ENCODE peak calls at places on chromosome 13, in five cellular contexts. One of them, this sample, is unnamed.
A peak's percentile ranks its signal among the peaks of the same experiment; 100 is the strongest.

GRCh38 chr13:24627864-24628418 is 52.3 kb upstream of the ATP12A start:
- DNase-seq in astrocyte of the cerebellum: no peak
- DNase-seq in fibroblast of mammary gland: no peak
- DNase-seq in uterus: no peak
- DNase-seq in fibroblast of pulmonary artery: no peak
- DNase-seq in this sample: no peak

GRCh38 chr13:36345438-36346221 is 564 bp downstream of the SPART start:
- DNase-seq in uterus: peak; percentile 85
- DNase-seq in fibroblast of mammary gland: peak; percentile 93
- DNase-seq in astrocyte of the cerebellum: peak; percentile 82
- DNase-seq in fibroblast of pulmonary artery: peak; percentile 94
- DNase-seq in this sample: peak; percentile 19

GRCh38 chr13:23288995-23289394 is 108.2 kb downstream of the SGCG start:
- DNase-seq in uterus: no peak
- DNase-seq in astrocyte of the cerebellum: no peak
- DNase-seq in fibroblast of mammary gland: no peak
- DNase-seq in fibroblast of pulmonary artery: no peak
- DNase-seq in this sample: no peak

GRCh38 chr13:66886248-66886647 is 343.9 kb downstream of the PCDH9 start:
- DNase-seq in fibroblast of pulmonary artery: no peak
- DNase-seq in fibroblast of mammary gland: no peak
- DNase-seq in uterus: no peak
- DNase-seq in astrocyte of the cerebellum: no peak
- DNase-seq in this sample: no peak

GRCh38 chr13:61151062-61151461 is 264.6 kb downstream of the PCDH20 start:
- DNase-seq in fibroblast of mammary gland: no peak
- DNase-seq in astrocyte of the cerebellum: no peak
- DNase-seq in fibroblast of pulmonary artery: no peak
- DNase-seq in uterus: no peak
- DNase-seq in this sample: no peak

GRCh38 chr13:29496241-29496712 is 99.2 kb downstream of the SLC7A1 start:
- DNase-seq in fibroblast of mammary gland: no peak
- DNase-seq in uterus: peak; percentile 48
- DNase-seq in astrocyte of the cerebellum: no peak
- DNase-seq in fibroblast of pulmonary artery: peak; percentile 46
- DNase-seq in this sample: peak; percentile 81

GRCh38 chr13:38952827-38953226 is 37.8 kb downstream of the STOML3 start:
- DNase-seq in uterus: no peak
- DNase-seq in fibroblast of pulmonary artery: no peak
- DNase-seq in astrocyte of the cerebellum: no peak
- DNase-seq in fibroblast of mammary gland: no peak
- DNase-seq in this sample: no peak

GRCh38 chr13:107531180-107531579 is 684.2 kb downstream of the LIG4 start:
- DNase-seq in astrocyte of the cerebellum: no peak
- DNase-seq in uterus: no peak
- DNase-seq in fibroblast of mammary gland: no peak
- DNase-seq in fibroblast of pulmonary artery: no peak
- DNase-seq in this sample: no peak

GRCh38 chr13:102907016-102907756 is 61.4 kb downstream of the ERCC5 start:
- DNase-seq in astrocyte of the cerebellum: no peak
- DNase-seq in fibroblast of pulmonary artery: no peak
- DNase-seq in fibroblast of mammary gland: peak; percentile 11
- DNase-seq in uterus: no peak
- DNase-seq in this sample: no peak

DNA sequence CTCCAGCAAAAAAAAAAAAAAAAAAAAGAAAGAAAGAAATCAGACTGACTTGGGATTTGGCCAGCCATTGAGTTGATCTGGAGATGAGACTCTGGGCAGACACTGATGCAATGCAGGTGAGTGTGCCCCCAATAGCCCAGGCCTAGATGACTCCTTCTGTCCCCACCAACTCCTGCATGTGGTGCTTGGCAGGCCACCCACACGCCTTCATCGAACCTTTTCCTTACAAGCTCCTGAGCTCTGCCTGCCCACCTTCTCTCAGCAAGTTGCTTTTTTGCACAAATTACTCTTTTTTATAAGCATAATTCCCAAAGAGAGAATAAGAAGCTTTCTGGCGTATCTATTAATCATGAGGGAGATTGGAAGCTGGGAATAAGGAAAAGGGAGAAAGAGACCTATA is 97.9 kb upstream of the MBNL2 start:
- DNase-seq in uterus: no peak
- DNase-seq in fibroblast of mammary gland: no peak
- DNase-seq in fibroblast of pulmonary artery: no peak
- DNase-seq in astrocyte of the cerebellum: no peak
- DNase-seq in this sample: no peak
- H3K4me3 ChIP-seq in uterus: no peak overlapping the region
- H3K4me3 ChIP-seq in fibroblast of mammary gland: no peak overlapping the region
- H3K4me3 ChIP-seq in fibroblast of pulmonary artery: no peak overlapping the region
- H3K4me3 ChIP-seq in astrocyte of the cerebellum: no peak overlapping the region
- H3K4me3 ChIP-seq in this sample: no peak overlapping the region

GRCh38 chr13:50133277-50133953 is 118.2 kb downstream of the KCNRG start:
- DNase-seq in uterus: no peak
- DNase-seq in fibroblast of pulmonary artery: no peak
- DNase-seq in astrocyte of the cerebellum: no peak
- DNase-seq in fibroblast of mammary gland: no peak
- DNase-seq in this sample: no peak
- H3K4me3 ChIP-seq in uterus: no peak overlapping the region
- H3K4me3 ChIP-seq in fibroblast of pulmonary artery: no peak overlapping the region
- H3K4me3 ChIP-seq in astrocyte of the cerebellum: no peak overlapping the region
- H3K4me3 ChIP-seq in fibroblast of mammary gland: no peak overlapping the region
- H3K4me3 ChIP-seq in this sample: no peak overlapping the region

GRCh38 chr13:41053384-41053826 is 7.9 kb upstream of the WBP4 start:
- DNase-seq in fibroblast of pulmonary artery: peak; percentile 77
- DNase-seq in uterus: no peak
- DNase-seq in fibroblast of mammary gland: peak; percentile 84
- DNase-seq in astrocyte of the cerebellum: no peak
- DNase-seq in this sample: no peak
- H3K4me3 ChIP-seq in fibroblast of pulmonary artery: peak overlapping the region; percentile 15
- H3K4me3 ChIP-seq in uterus: no peak overlapping the region
- H3K4me3 ChIP-seq in fibroblast of mammary gland: no peak overlapping the region
- H3K4me3 ChIP-seq in astrocyte of the cerebellum: no peak overlapping the region
- H3K4me3 ChIP-seq in this sample: no peak overlapping the region

GRCh38 chr13:33678084-33678483 is 139.9 kb upstream of the RFC3 start:
- DNase-seq in uterus: no peak
- DNase-seq in fibroblast of mammary gland: no peak
- DNase-seq in astrocyte of the cerebellum: no peak
- DNase-seq in fibroblast of pulmonary artery: no peak
- DNase-seq in this sample: no peak

GRCh38 chr13:33678906-33679657 is 138.9 kb upstream of the RFC3 start:
- DNase-seq in fibroblast of pulmonary artery: peak; percentile 95
- DNase-seq in astrocyte of the cerebellum: peak; percentile 39
- DNase-seq in fibroblast of mammary gland: peak; percentile 71
- DNase-seq in uterus: peak; percentile 39
- DNase-seq in this sample: peak; percentile 16

GRCh38 chr13:33676045-33676699 is 141.8 kb upstream of the RFC3 start:
- DNase-seq in astrocyte of the cerebellum: no peak
- DNase-seq in fibroblast of pulmonary artery: peak; percentile 24
- DNase-seq in fibroblast of mammary gland: peak; percentile 7
- DNase-seq in uterus: no peak
- DNase-seq in this sample: no peak

GRCh38 chr13:33677215-33677614 is 140.7 kb upstream of the RFC3 start:
- DNase-seq in uterus: no peak
- DNase-seq in fibroblast of mammary gland: no peak
- DNase-seq in fibroblast of pulmonary artery: no peak
- DNase-seq in astrocyte of the cerebellum: no peak
- DNase-seq in this sample: no peak

GRCh38 chr13:33676700-33677048 is 141.3 kb upstream of the RFC3 start:
- DNase-seq in fibroblast of pulmonary artery: peak; percentile 67
- DNase-seq in astrocyte of the cerebellum: no peak
- DNase-seq in fibroblast of mammary gland: peak; percentile 48
- DNase-seq in uterus: peak; percentile 30
- DNase-seq in this sample: no peak
- H3K4me3 ChIP-seq in fibroblast of pulmonary artery: peak overlapping the region; percentile 61
- H3K4me3 ChIP-seq in astrocyte of the cerebellum: peak overlapping the region; percentile 3
- H3K4me3 ChIP-seq in fibroblast of mammary gland: peak overlapping the region; percentile 47
- H3K4me3 ChIP-seq in uterus: peak overlapping the region; percentile 38
- H3K4me3 ChIP-seq in this sample: peak overlapping the region; percentile 34

GRCh38 chr13:51844862-51845573 is at the start of gene TMEM272:
- DNase-seq in astrocyte of the cerebellum: no peak
- DNase-seq in fibroblast of pulmonary artery: peak; percentile 45
- DNase-seq in fibroblast of mammary gland: peak; percentile 34
- DNase-seq in uterus: peak; percentile 55
- DNase-seq in this sample: no peak

GRCh38 chr13:51846756-51847155 is 1.8 kb upstream of the TMEM272 start:
- DNase-seq in astrocyte of the cerebellum: no peak
- DNase-seq in fibroblast of mammary gland: no peak
- DNase-seq in fibroblast of pulmonary artery: no peak
- DNase-seq in uterus: no peak
- DNase-seq in this sample: no peak

GRCh38 chr13:51848674-51849073 is 3.7 kb upstream of the TMEM272 start:
- DNase-seq in fibroblast of pulmonary artery: peak; percentile 46
- DNase-seq in fibroblast of mammary gland: peak; percentile 52
- DNase-seq in astrocyte of the cerebellum: no peak
- DNase-seq in uterus: no peak
- DNase-seq in this sample: no peak

GRCh38 chr13:51843529-51843928 is 1.4 kb downstream of the TMEM272 start:
- DNase-seq in astrocyte of the cerebellum: no peak
- DNase-seq in uterus: no peak
- DNase-seq in fibroblast of mammary gland: no peak
- DNase-seq in fibroblast of pulmonary artery: no peak
- DNase-seq in this sample: no peak

GRCh38 chr13:51845574-51846318 is 769 bp upstream of the TMEM272 start:
- DNase-seq in uterus: no peak
- DNase-seq in fibroblast of pulmonary artery: no peak
- DNase-seq in fibroblast of mammary gland: no peak
- DNase-seq in astrocyte of the cerebellum: no peak
- DNase-seq in this sample: no peak
- H3K4me3 ChIP-seq in uterus: no peak overlapping the region
- H3K4me3 ChIP-seq in fibroblast of pulmonary artery: no peak overlapping the region
- H3K4me3 ChIP-seq in fibroblast of mammary gland: no peak overlapping the region
- H3K4me3 ChIP-seq in astrocyte of the cerebellum: no peak overlapping the region
- H3K4me3 ChIP-seq in this sample: no peak overlapping the region

GRCh38 chr13:28252547-28252946 is 114.2 kb downstream of the PAN3 start:
- DNase-seq in fibroblast of mammary gland: no peak
- DNase-seq in astrocyte of the cerebellum: no peak
- DNase-seq in uterus: no peak
- DNase-seq in fibroblast of pulmonary artery: no peak
- DNase-seq in this sample: no peak

GRCh38 chr13:28248080-28248479 is 109.7 kb downstream of the PAN3 start:
- DNase-seq in astrocyte of the cerebellum: no peak
- DNase-seq in uterus: no peak
- DNase-seq in fibroblast of pulmonary artery: no peak
- DNase-seq in fibroblast of mammary gland: no peak
- DNase-seq in this sample: no peak

GRCh38 chr13:28250542-28250941 is 112.2 kb downstream of the PAN3 start:
- DNase-seq in uterus: no peak
- DNase-seq in fibroblast of mammary gland: no peak
- DNase-seq in astrocyte of the cerebellum: no peak
- DNase-seq in fibroblast of pulmonary artery: no peak
- DNase-seq in this sample: no peak

GRCh38 chr13:28246891-28247290 is 108.5 kb downstream of the PAN3 start:
- DNase-seq in fibroblast of pulmonary artery: no peak
- DNase-seq in astrocyte of the cerebellum: no peak
- DNase-seq in fibroblast of mammary gland: peak; percentile 19
- DNase-seq in uterus: no peak
- DNase-seq in this sample: no peak

DNA sequence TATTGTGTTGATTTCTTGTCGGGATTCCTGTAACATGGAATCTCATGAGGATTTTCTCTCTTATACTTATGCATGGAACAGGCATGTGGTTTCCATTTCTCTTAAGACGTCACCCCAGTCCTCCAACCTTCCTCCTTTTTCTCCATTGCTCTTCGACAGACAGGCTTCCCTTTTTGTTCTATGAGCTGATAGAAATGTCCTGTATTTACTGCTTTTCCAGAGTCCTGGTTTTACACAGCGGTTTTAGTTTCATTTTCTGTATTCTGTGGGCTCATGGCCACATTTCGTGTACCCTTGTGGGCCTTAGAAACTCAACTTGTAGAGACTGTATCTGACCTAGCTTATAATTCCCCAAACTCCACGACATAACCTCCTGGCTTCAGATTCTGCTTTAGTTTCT is 113.1 kb downstream of the PAN3 start:
- DNase-seq in astrocyte of the cerebellum: no peak
- DNase-seq in uterus: no peak
- DNase-seq in fibroblast of pulmonary artery: no peak
- DNase-seq in fibroblast of mammary gland: no peak
- DNase-seq in this sample: no peak
- H3K4me3 ChIP-seq in astrocyte of the cerebellum: no peak overlapping the region
- H3K4me3 ChIP-seq in uterus: no peak overlapping the region
- H3K4me3 ChIP-seq in fibroblast of pulmonary artery: no peak overlapping the region
- H3K4me3 ChIP-seq in fibroblast of mammary gland: no peak overlapping the region
- H3K4me3 ChIP-seq in this sample: no peak overlapping the region

DNA sequence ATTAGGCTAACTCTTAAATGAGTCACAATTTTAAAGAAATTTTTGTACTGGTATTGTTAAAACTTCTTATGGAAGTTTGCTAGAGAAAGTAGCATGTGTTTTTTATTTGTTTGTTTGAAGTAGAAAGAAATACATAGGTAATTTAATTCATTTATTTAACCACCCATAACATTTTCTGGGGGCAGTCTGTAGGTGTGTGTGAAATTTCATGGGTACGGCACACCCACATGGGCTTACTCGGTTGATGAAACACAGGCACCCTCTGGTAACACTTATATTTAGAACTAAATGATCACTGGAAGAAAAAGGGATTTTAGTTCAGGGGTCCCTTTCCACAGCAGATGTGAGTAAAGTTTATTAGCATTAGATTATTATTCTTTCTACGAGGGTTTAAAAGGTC is 88.1 kb downstream of the DGKH start:
- DNase-seq in astrocyte of the cerebellum: no peak
- DNase-seq in fibroblast of mammary gland: no peak
- DNase-seq in fibroblast of pulmonary artery: no peak
- DNase-seq in uterus: no peak
- DNase-seq in this sample: no peak
- H3K4me3 ChIP-seq in astrocyte of the cerebellum: no peak overlapping the region
- H3K4me3 ChIP-seq in fibroblast of mammary gland: no peak overlapping the region
- H3K4me3 ChIP-seq in fibroblast of pulmonary artery: no peak overlapping the region
- H3K4me3 ChIP-seq in uterus: no peak overlapping the region
- H3K4me3 ChIP-seq in this sample: no peak overlapping the region

DNA sequence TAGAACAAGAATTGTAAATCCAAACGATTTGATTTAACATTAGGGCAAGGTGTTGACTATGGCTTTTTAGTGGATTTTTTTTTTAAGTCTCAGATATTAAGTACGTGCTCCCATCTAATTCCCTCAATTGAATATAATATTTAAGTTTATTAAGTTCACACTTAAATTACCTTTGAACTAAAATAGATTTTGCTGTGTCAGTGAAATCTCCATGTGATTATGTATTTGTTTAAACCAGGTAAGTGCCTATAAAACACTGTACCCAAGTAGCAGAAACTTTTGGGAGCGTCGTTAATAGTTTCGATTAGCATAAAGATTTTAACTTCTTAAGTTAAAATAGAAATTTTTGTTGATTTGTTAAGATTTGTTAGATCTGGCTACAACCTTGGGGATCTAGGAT is 1.6 kb downstream of the CLN5 start:
- DNase-seq in fibroblast of mammary gland: no peak
- DNase-seq in astrocyte of the cerebellum: no peak
- DNase-seq in fibroblast of pulmonary artery: no peak
- DNase-seq in uterus: no peak
- DNase-seq in this sample: no peak
- H3K4me3 ChIP-seq in fibroblast of mammary gland: no peak overlapping the region
- H3K4me3 ChIP-seq in astrocyte of the cerebellum: no peak overlapping the region
- H3K4me3 ChIP-seq in fibroblast of pulmonary artery: peak overlapping the region; percentile 91
- H3K4me3 ChIP-seq in uterus: peak overlapping the region; percentile 68
- H3K4me3 ChIP-seq in this sample: peak overlapping the region; percentile 68